ENCODE peak calls at places on chromosome 1, in nine cellular contexts. I is left ventricle myocardium inferior; F is IMR-90; B is naive thymus-derived CD4-positive, alpha-beta T cell; Y is ovary; W is ascending aorta; E is breast epithelium; D is tibial artery; V is small intestine. M is an unnamed sample.

GRCh38 chr1:56374026-56374974 is 205.1 kb downstream of the PLPP3 start:
- DNase-seq in E (no peak), F (peak; percentile 45), Y (no peak), I (peak; percentile 36), B (no peak), V (no peak), D (no peak), W (no peak), M (no peak)

GRCh38 chr1:33231166-33231565 is 25.1 kb upstream of the ZNF362 start:
- DNase-seq in V (no peak), E (no peak), I (no peak), F (no peak), B (no peak), D (no peak), Y (no peak), W (no peak), M (no peak)

GRCh38 chr1:59686574-59686973 is 128.2 kb upstream of the HOOK1 start:
- DNase-seq in D (no peak), Y (no peak), W (no peak), I (no peak), F (no peak), B (no peak), V (no peak), E (no peak), M (no peak)

GRCh38 chr1:153816283-153816904 is 41.2 kb downstream of the SLC27A3 start:
- DNase-seq in Y (no peak), E (no peak), B (no peak), F (no peak), V (no peak), W (no peak), I (no peak), D (no peak), M (no peak)

GRCh38 chr1:145955436-145955835 is 2.4 kb downstream of the LIX1L start:
- DNase-seq in D (no peak), W (no peak), I (no peak), E (no peak), V (no peak), B (no peak), F (no peak), Y (no peak), M (no peak)

GRCh38 chr1:232553809-232554208 is 76.1 kb downstream of the SIPA1L2 start:
- DNase-seq in W (no peak), E (no peak), F (peak; percentile 68), Y (no peak), D (no peak), I (no peak), V (no peak), B (no peak), M (no peak)

GRCh38 chr1:240701412-240701811 is 89.5 kb upstream of the GREM2 start:
- DNase-seq in Y (no peak), E (no peak), D (no peak), I (no peak), B (no peak), F (peak; percentile 92), W (no peak), V (no peak), M (no peak)

GRCh38 chr1:47478090-47478489 is 40.2 kb downstream of the FOXD2 start:
- DNase-seq in B (no peak), I (no peak), D (no peak), V (peak; percentile 49), E (peak; percentile 75), Y (no peak), W (no peak), F (no peak), M (no peak)

GRCh38 chr1:108852141-108852540 is 4.8 kb downstream of the AKNAD1 start:
- DNase-seq in E (no peak), V (no peak), B (no peak), F (no peak), I (no peak), D (no peak), W (no peak), Y (no peak), M (no peak)

GRCh38 chr1:243291287-243291686 is 35.4 kb downstream of the SDCCAG8 start:
- DNase-seq in W (no peak), B (no peak), E (no peak), F (no peak), D (no peak), Y (no peak), V (no peak), I (no peak), M (no peak)

GRCh38 chr1:61089338-61089737 is 7.0 kb downstream of the NFIA start:
- DNase-seq in Y (no peak), D (no peak), V (no peak), I (no peak), B (no peak), W (no peak), F (no peak), E (no peak), M (no peak)

GRCh38 chr1:54081306-54082270 is 28.2 kb downstream of the TCEANC2 start:
- DNase-seq in V (peak; percentile 78), F (peak; percentile 67), W (no peak), I (peak; percentile 36), E (peak; percentile 78), B (peak; percentile 50), D (no peak), Y (peak; percentile 33), M (peak; percentile 27)

GRCh38 chr1:52057245-52057644 is 1.1 kb downstream of the BTF3L4 start:
- DNase-seq in W (no peak), F (no peak), B (no peak), D (no peak), E (no peak), Y (no peak), I (no peak), V (no peak), M (no peak)

GRCh38 chr1:177632923-177633322 is 336.9 kb downstream of the SEC16B start:
- DNase-seq in D (no peak), V (no peak), I (no peak), Y (no peak), W (no peak), B (no peak), E (no peak), F (no peak), M (no peak)

GRCh38 chr1:203114202-203114601 is 13.3 kb upstream of the ADORA1 start:
- DNase-seq in W (no peak), I (no peak), Y (no peak), F (no peak), V (no peak), B (no peak), D (no peak), E (no peak), M (no peak)

GRCh38 chr1:160656737-160657476 is 10.1 kb upstream of the SLAMF1 start:
- DNase-seq in I (no peak), V (no peak), Y (no peak), D (no peak), B (no peak), E (no peak), W (no peak), F (no peak), M (no peak)

GRCh38 chr1:164578474-164579200 is 19.7 kb downstream of the PBX1 start:
- DNase-seq in I (no peak), Y (no peak), V (no peak), F (no peak), B (no peak), W (no peak), E (no peak), D (no peak), M (no peak)

GRCh38 chr1:1461721-1462317 is 9.7 kb upstream of the ATAD3B start:
- DNase-seq in F (no peak), Y (no peak), W (no peak), E (no peak), B (no peak), D (no peak), I (no peak), V (no peak), M (no peak)

GRCh38 chr1:12677565-12677964 is 33.7 kb downstream of the AADACL4 start:
- DNase-seq in F (no peak), W (no peak), B (no peak), Y (no peak), E (no peak), I (peak; percentile 26), V (no peak), D (peak; percentile 87), M (no peak)

GRCh38 chr1:41977329-41977728 is 58.6 kb upstream of the HIVEP3 start:
- DNase-seq in V (no peak), E (no peak), B (no peak), I (no peak), W (no peak), F (no peak), Y (no peak), D (no peak), M (no peak)

GRCh38 chr1:243549791-243550190 is 293.9 kb downstream of the SDCCAG8 start:
- DNase-seq in V (no peak), I (no peak), W (no peak), D (no peak), B (no peak), E (no peak), F (no peak), Y (no peak), M (no peak)

GRCh38 chr1:238485906-238486219 is 595.1 kb upstream of the ZP4 start:
- DNase-seq in W (no peak), F (no peak), B (no peak), V (no peak), D (no peak), I (no peak), E (no peak), Y (no peak), M (no peak)

GRCh38 chr1:234756857-234757256 is 146.9 kb upstream of the IRF2BP2 start:
- DNase-seq in E (no peak), V (no peak), Y (no peak), W (no peak), D (no peak), I (no peak), B (no peak), F (no peak), M (no peak)
- H3K4me1 ChIP-seq in E (no peaks in the 10 kb centered on the region), V (no peaks in the 10 kb centered on the region), Y (peaks cover 6% of the 10 kb centered on the region), W (peaks cover 9% of the 10 kb centered on the region), D (peaks cover 5% of the 10 kb centered on the region), I (peaks cover 13% of the 10 kb centered on the region), B (peaks cover 19% of the 10 kb centered on the region), F (peaks cover 11% of the 10 kb centered on the region), M (peaks cover 23% of the 10 kb centered on the region)

GRCh38 chr1:228198977-228199590 is 8.8 kb upstream of the OBSCN start:
- DNase-seq in D (no peak), Y (no peak), W (no peak), I (no peak), E (no peak), V (no peak), F (peak; percentile 20), B (no peak), M (no peak)
- H3K27ac ChIP-seq in D (no peak overlapping the region), Y (no peak overlapping the region), W (no peak overlapping the region), I (no peak overlapping the region), E (no peak overlapping the region), V (no peak overlapping the region), F (no peak overlapping the region), B (no peak overlapping the region), M (no peak overlapping the region)

GRCh38 chr1:39435597-39435996 is 55.8 kb upstream of the BMP8A start:
- DNase-seq in B (no peak), Y (no peak), E (no peak), F (no peak), D (no peak), I (no peak), W (no peak), V (no peak), M (no peak)
- H3K36me3 ChIP-seq in B (peaks cover 53% of the 10 kb centered on the region), Y (no peaks in the 10 kb centered on the region), E (peaks cover 13% of the 10 kb centered on the region), F (peaks cover 51% of the 10 kb centered on the region), D (peaks cover 89% of the 10 kb centered on the region), I (peaks cover 100% of the 10 kb centered on the region), W (peaks cover 68% of the 10 kb centered on the region), V (peaks cover 5% of the 10 kb centered on the region), M (peaks cover 89% of the 10 kb centered on the region)

DNA sequence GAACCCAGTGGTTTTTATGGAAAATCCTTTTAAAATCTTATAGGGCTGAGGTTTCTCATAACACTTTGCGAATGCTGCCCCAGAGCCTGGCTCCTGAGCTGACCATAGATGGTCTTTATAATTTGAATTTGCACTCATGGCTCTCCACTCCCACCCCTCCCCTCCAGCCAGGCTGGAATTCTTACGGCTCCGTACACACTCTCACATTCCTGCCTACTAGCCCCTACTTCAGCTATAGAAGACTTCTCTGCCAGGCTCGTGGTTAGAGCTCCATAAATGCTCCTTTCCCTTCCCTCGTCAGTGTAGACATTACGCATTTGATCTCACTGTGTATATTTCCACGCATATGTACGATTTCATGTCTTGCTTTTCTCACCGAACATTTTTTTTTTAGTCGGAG is 5.4 kb upstream of the HSPG2 start:
- DNase-seq in B (no peak), Y (no peak), F (no peak), E (no peak), V (no peak), I (no peak), W (no peak), D (no peak), M (no peak)
- H3K4me1 ChIP-seq in B (no peaks in the 10 kb centered on the region), Y (peaks cover 2% of the 10 kb centered on the region), F (peaks cover 12% of the 10 kb centered on the region), E (peaks cover 13% of the 10 kb centered on the region), V (no peaks in the 10 kb centered on the region), I (peaks cover 90% of the 10 kb centered on the region), W (peaks cover 50% of the 10 kb centered on the region), D (peaks cover 58% of the 10 kb centered on the region), M (peaks cover 4% of the 10 kb centered on the region)

M was measured in CD4-positive, CD25-positive, alpha-beta regulatory T cell.